ENCODE peak calls at places on chromosomes 12 and 14, in four cellular contexts. X is esophagus muscularis mucosa, R is fibroblast of the aortic adventitia, A is fibroblast of mammary gland. P is an unnamed sample.

GRCh38 chr14:91298576-91298975 is 54.1 kb upstream of the GPR68 start:
- DNase-seq in X (no peak), R (peak; percentile 49), A (no peak), P (no peak)

GRCh38 chr12:38930994-38931393 is 25.6 kb upstream of the CPNE8 start:
- DNase-seq in X (no peak), R (no peak), A (no peak), P (no peak)

GRCh38 chr12:103645202-103645601 is 58.1 kb downstream of the STAB2 start:
- DNase-seq in X (no peak), R (peak; percentile 61), A (peak; percentile 40), P (peak; percentile 24)

GRCh38 chr12:88026196-88026595 is 3.0 kb downstream of the C12orf50 start:
- DNase-seq in X (no peak), R (no peak), A (no peak), P (no peak)

GRCh38 chr12:977163-977562 is 13.9 kb upstream of the ERC1 start:
- DNase-seq in X (no peak), R (no peak), A (no peak), P (no peak)

GRCh38 chr14:22882529-22883190 is 362 bp upstream of the REM2 start:
- DNase-seq in X (no peak), R (peak; percentile 18), A (peak; percentile 34), P (peak; percentile 18)

GRCh38 chr14:89042021-89042420 is 217.6 kb downstream of the TTC8 start:
- DNase-seq in X (peak; percentile 24), R (no peak), A (no peak), P (no peak)

GRCh38 chr14:21087294-21088091 is 11.0 kb downstream of the ZNF219 start:
- DNase-seq in X (no peak), R (peak; percentile 95), A (peak; percentile 95), P (peak; percentile 94)

GRCh38 chr12:101935769-101936741 is 58.7 kb downstream of the DRAM1 start:
- DNase-seq in X (no peak), R (peak; percentile 99), A (peak; percentile 98), P (peak; percentile 98)

GRCh38 chr14:23372509-23372908 is at the start of gene IL25:
- DNase-seq in X (no peak), R (no peak), A (no peak), P (no peak)

GRCh38 chr14:60654303-60654925 is 5.1 kb upstream of the SIX1 start:
- DNase-seq in X (no peak), R (peak; percentile 54), A (peak; percentile 69), P (peak; percentile 70)

GRCh38 chr12:109739747-109740693 is 26.4 kb downstream of the FAM222A start:
- DNase-seq in X (no peak), R (no peak), A (no peak), P (no peak)

GRCh38 chr14:34983148-34983760 is 462 bp downstream of the SRP54 start:
- DNase-seq in X (no peak), R (no peak), A (no peak), P (no peak)

GRCh38 chr12:113779774-113780173 is 186.4 kb downstream of the RBM19 start:
- DNase-seq in X (no peak), R (no peak), A (no peak), P (no peak)

GRCh38 chr14:29757188-29757680 is 170.4 kb downstream of the PRKD1 start:
- DNase-seq in X (no peak), R (no peak), A (no peak), P (no peak)

GRCh38 chr14:31124197-31124596 is 83.4 kb downstream of the HECTD1 start:
- DNase-seq in X (no peak), R (no peak), A (no peak), P (no peak)

GRCh38 chr12:116015525-116015924 is 262.0 kb downstream of the MED13L start:
- DNase-seq in X (no peak), R (peak; percentile 74), A (peak; percentile 63), P (peak; percentile 63)

GRCh38 chr12:81296556-81297305 is 218.9 kb downstream of the ACSS3 start:
- DNase-seq in X (no peak), R (peak; percentile 27), A (peak; percentile 88), P (peak; percentile 48)

DNA sequence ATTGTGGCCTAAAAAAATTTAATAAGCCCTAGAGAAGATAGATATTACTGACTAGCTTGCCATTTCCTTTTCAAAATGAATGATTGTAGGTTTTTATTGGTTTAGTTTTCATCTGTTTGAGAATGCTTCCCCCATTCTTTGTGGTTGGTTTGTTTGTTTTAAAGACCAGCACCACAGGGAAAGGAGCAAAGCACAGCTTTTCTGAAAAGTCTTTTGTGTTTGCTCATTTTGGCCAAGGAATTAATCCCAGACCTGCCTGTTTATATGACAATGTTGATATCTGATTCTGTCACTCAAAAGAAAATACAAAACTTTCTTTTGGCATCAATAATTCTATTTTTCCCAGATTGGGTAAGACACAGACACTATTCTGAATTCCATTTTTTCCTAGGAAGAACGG is 312.5 kb upstream of the FLRT2 start:
- DNase-seq in X (no peak), R (no peak), A (peak; percentile 24), P (no peak)
- TF ChIP-seq CTCF in X (no peak), R (no peak), A (no peak), P (no peak)

GRCh38 chr14:64919215-64919614 is 5.0 kb downstream of the CHURC1 start:
- DNase-seq in X (no peak), R (no peak), A (no peak), P (no peak)

GRCh38 chr14:64918216-64918615 is 4.0 kb downstream of the CHURC1 start:
- DNase-seq in X (no peak), R (peak; percentile 30), A (no peak), P (peak; percentile 43)

GRCh38 chr14:64915025-64915424 is 770 bp downstream of the CHURC1 start:
- DNase-seq in X (no peak), R (no peak), A (no peak), P (no peak)

GRCh38 chr14:64914237-64914971 is at the start of gene CHURC1:
- DNase-seq in X (peak; percentile 100), R (peak; percentile 99), A (peak; percentile 98), P (peak; percentile 98)

GRCh38 chr14:64915797-64916196 is 1.5 kb downstream of the CHURC1 start:
- DNase-seq in X (no peak), R (no peak), A (no peak), P (peak; percentile 13)
- H3K4me3 ChIP-seq in X (no peak overlapping the region), R (no peak overlapping the region), A (no peak overlapping the region), P (no peak overlapping the region)

DNA sequence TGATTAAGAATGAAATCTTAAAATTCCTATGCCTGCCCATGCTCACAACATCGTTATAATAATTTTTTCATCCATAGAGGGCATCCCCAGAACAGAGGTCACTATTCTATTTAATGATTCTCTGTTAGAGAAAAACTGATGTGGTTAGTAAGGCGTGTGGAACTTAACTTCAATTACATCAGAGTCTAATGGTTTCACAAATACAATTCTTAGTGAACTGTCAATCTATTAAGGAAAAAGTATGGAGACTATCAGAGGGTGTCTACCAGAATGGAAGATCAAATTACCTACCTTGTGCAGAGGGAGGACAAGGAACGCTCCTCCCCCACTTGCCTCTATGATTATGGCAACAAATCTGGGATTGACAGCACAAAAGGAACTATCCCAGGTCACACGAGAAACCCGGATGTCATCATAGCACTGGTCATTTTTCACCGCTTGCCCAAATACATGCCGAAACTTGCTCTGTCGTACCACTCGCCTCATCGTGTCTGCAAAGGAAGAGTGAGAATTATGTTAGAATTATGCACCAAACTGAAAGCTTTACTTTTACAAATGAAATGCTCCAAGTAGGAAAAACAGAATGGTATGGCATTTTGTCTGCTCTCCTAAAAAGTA is 30.4 kb downstream of the CORO1C start:
- DNase-seq in X (peak; percentile 87), R (peak; percentile 42), A (peak; percentile 34), P (no peak)
- TF ChIP-seq CTCF in X (no peak), R (no peak), A (no peak), P (no peak)

GRCh38 chr14:72476657-72477499 is 417.0 kb downstream of the DPF3 start:
- DNase-seq in X (no peak), R (peak; percentile 15), A (peak; percentile 49), P (peak; percentile 79)
- H3K4me3 ChIP-seq in X (no peak overlapping the region), R (no peak overlapping the region), A (no peak overlapping the region), P (no peak overlapping the region)

GRCh38 chr12:94733727-94734126 is 83.4 kb upstream of the TMCC3 start:
- DNase-seq in X (no peak), R (no peak), A (no peak), P (no peak)
- TF ChIP-seq CTCF in X (no peak), R (no peak), A (no peak), P (no peak)

DNA sequence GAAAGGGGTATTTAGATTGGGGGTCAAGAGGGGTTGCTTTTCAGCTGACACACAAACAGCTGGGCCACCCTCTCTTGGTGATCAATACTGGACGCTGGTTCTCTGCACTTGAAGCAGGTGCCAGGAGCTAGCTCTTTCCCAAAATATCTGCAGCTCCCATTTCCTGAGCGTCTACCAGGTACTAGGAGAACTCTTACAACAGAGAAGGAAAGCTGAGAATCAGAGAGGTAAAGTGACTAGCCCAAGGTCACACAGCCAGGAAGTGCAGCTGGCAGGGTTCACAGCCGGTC is 1.2 kb downstream of the TESC start:
- DNase-seq in X (no peak), R (no peak), A (no peak), P (no peak)
- H3K4me3 ChIP-seq in X (peak overlapping the region; percentile 58), R (no peak overlapping the region), A (no peak overlapping the region), P (no peak overlapping the region)

P was measured in AG10803.